ENCODE peak calls at places on chromosome 20, in nine cellular contexts. M, B, C, X, I, Z, D, O and P are unnamed samples.

GRCh38 chr20:62918830-62919229 is 7.5 kb downstream of the DIDO1 start:
- DNase-seq in I (no peak), O (no peak), C (peak), Z (no peak), M (no peak), B (no peak), X (peak), D (no peak), P (no peak)

GRCh38 chr20:62702886-62703852 is 5.5 kb upstream of the NTSR1 start:
- DNase-seq in M (no peak), Z (peak), D (peak), B (peak), C (no peak), O (peak), X (no peak), I (no peak), P (no peak)

GRCh38 chr20:29318871-29319461 is 1938.5 kb upstream of the DEFB115 start:
- DNase-seq in M (no peak), O (no peak), Z (no peak), B (no peak), C (no peak), I (no peak), X (no peak), D (no peak), P (no peak)

GRCh38 chr20:32648761-32649615 is 24.8 kb downstream of the C20orf203 start:
- DNase-seq in B (peak), D (no peak), I (no peak), X (no peak), C (no peak), O (no peak), Z (no peak), M (no peak), P (no peak)

GRCh38 chr20:58017237-58017969 is 211.1 kb downstream of the ANKRD60 start:
- DNase-seq in Z (peak), B (peak), I (no peak), M (peak), D (peak), X (no peak), O (peak), C (no peak), P (no peak)

GRCh38 chr20:33005132-33005566 is 916 bp upstream of the SUN5 start:
- DNase-seq in O (peak), I (no peak), M (no peak), X (no peak), B (no peak), Z (no peak), C (no peak), D (no peak), P (no peak)

GRCh38 chr20:44271915-44272663 is 25.0 kb downstream of the GDAP1L1 start:
- DNase-seq in Z (no peak), D (no peak), O (no peak), C (no peak), M (no peak), X (no peak), B (no peak), I (no peak), P (no peak)

GRCh38 chr20:18057106-18057993 is at the start of gene OVOL2:
- DNase-seq in O (no peak), M (peak), D (no peak), C (no peak), B (no peak), Z (no peak), I (peak), X (no peak), P (no peak)

GRCh38 chr20:15205023-15205422 is 867.6 kb upstream of the FLRT3 start:
- DNase-seq in C (no peak), M (no peak), O (no peak), Z (no peak), B (no peak), X (no peak), D (no peak), I (no peak), P (no peak)

GRCh38 chr20:25065625-25066338 is 7.8 kb upstream of the ACSS1 start:
- DNase-seq in O (peak), M (peak), I (peak), B (peak), C (no peak), Z (no peak), D (peak), X (peak), P (no peak)